ENCODE peak calls at places on chromosomes 11 and 22, in seven cellular contexts. S, N, B, W, O, Z and A are unnamed samples.

GRCh38 chr11:11157201-11157600 is 195.8 kb downstream of the CSNK2A3 start:
- DNase-seq in Z (no peak), N (no peak), B (peak; percentile 21), O (no peak), S (no peak), W (peak; percentile 17), A (no peak)

GRCh38 chr11:61739966-61740365 is 12.5 kb upstream of the MYRF start:
- DNase-seq in W (no peak), S (no peak), B (no peak), Z (no peak), O (no peak), N (no peak), A (no peak)

GRCh38 chr22:42943981-42944380 is 71.0 kb downstream of the PACSIN2 start:
- DNase-seq in B (no peak), Z (no peak), S (no peak), W (no peak), O (no peak), N (no peak), A (no peak)

GRCh38 chr22:48181168-48181955 is 1418.9 kb downstream of the TBC1D22A start:
- DNase-seq in B (no peak), O (no peak), N (no peak), S (no peak), W (no peak), Z (no peak), A (no peak)

GRCh38 chr11:8477151-8477550 is 116.9 kb downstream of the STK33 start:
- DNase-seq in O (no peak), Z (no peak), N (no peak), W (no peak), S (no peak), B (no peak), A (no peak)

GRCh38 chr11:13214276-13214865 is 63.2 kb upstream of the BMAL1 start:
- DNase-seq in O (no peak), W (no peak), B (no peak), N (no peak), S (no peak), Z (no peak), A (no peak)

GRCh38 chr11:14980854-14981253 is 8.7 kb upstream of the CALCA start:
- DNase-seq in Z (peak; percentile 28), N (no peak), W (no peak), O (no peak), S (no peak), B (no peak), A (no peak)

GRCh38 chr11:61004841-61005240 is 33.4 kb downstream of the CD6 start:
- DNase-seq in O (no peak), Z (no peak), W (no peak), S (no peak), B (no peak), N (no peak), A (no peak)

GRCh38 chr11:125079878-125080530 is 16.9 kb downstream of the SLC37A2 start:
- DNase-seq in Z (no peak), N (no peak), S (no peak), B (no peak), O (no peak), W (no peak), A (no peak)

GRCh38 chr22:30829901-30830550 is 135.4 kb downstream of the OSBP2 start:
- DNase-seq in Z (peak; percentile 99), W (no peak), O (no peak), B (no peak), N (no peak), S (no peak), A (no peak)
- H3K27ac ChIP-seq in Z (peak overlapping the region; percentile 99), W (no peak overlapping the region), O (no peak overlapping the region), B (no peak overlapping the region), N (no peak overlapping the region), S (no peak overlapping the region), A (no peak overlapping the region)

GRCh38 chr11:77558380-77558779 is 31.4 kb upstream of the AQP11 start:
- DNase-seq in S (no peak), W (no peak), Z (no peak), O (no peak), B (no peak), N (no peak), A (no peak)
- H3K36me3 ChIP-seq in S (no peaks in the 10 kb centered on the region), W (no peaks in the 10 kb centered on the region), Z (no peaks in the 10 kb centered on the region), O (no peaks in the 10 kb centered on the region), B (no peaks in the 10 kb centered on the region), N (no peaks in the 10 kb centered on the region), A (no peaks in the 10 kb centered on the region)

DNA sequence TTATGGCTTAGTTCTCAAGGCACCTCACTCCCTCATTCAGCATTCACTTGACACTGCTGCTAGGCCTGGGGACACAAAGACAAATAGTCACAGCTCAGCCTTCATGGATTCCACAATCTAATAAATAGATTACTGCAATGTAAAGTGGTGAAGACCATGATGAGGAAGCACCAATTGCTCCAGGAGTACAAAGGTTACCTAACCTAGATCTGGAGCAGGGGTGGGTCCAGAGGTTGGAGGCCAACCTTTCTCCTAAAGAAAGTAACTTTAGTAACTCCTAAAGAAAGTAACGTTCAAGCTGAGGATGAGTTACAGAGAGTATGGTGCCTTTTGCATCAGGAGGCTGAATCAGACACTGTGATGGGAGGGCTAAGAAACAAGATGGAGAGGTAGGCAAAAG is 4.1 kb downstream of the TRIM3 start:
- DNase-seq in W (no peak), O (no peak), B (no peak), S (no peak), Z (no peak), N (peak; percentile 50), A (no peak)
- H3K4me1 ChIP-seq in W (peaks cover 16% of the 10 kb centered on the region), O (peaks cover 7% of the 10 kb centered on the region), B (peaks cover 14% of the 10 kb centered on the region), S (peaks cover 12% of the 10 kb centered on the region), Z (peaks cover 14% of the 10 kb centered on the region), N (peaks cover 4% of the 10 kb centered on the region), A (peaks cover 24% of the 10 kb centered on the region)

GRCh38 chr11:33915521-33915920 is 23.6 kb upstream of the LMO2 start:
- DNase-seq in O (no peak), N (no peak), S (no peak), B (no peak), Z (no peak), W (no peak), A (no peak)

GRCh38 chr11:33910960-33911339 is 19.1 kb upstream of the LMO2 start:
- DNase-seq in W (no peak), S (no peak), Z (no peak), O (no peak), B (no peak), N (no peak), A (no peak)

GRCh38 chr11:33916736-33917135 is 24.9 kb upstream of the LMO2 start:
- DNase-seq in N (no peak), S (no peak), Z (no peak), O (no peak), B (no peak), W (no peak), A (no peak)

GRCh38 chr11:33912405-33913361 is 20.8 kb upstream of the LMO2 start:
- DNase-seq in S (no peak), N (no peak), O (no peak), Z (peak; percentile 87), B (no peak), W (no peak), A (no peak)

GRCh38 chr11:33913991-33914390 is 22.1 kb upstream of the LMO2 start:
- DNase-seq in Z (no peak), N (no peak), B (no peak), O (no peak), S (no peak), W (no peak), A (no peak)
- H3K27ac ChIP-seq in Z (no peak overlapping the region), N (no peak overlapping the region), B (no peak overlapping the region), O (no peak overlapping the region), S (no peak overlapping the region), W (no peak overlapping the region), A (no peak overlapping the region)

DNA sequence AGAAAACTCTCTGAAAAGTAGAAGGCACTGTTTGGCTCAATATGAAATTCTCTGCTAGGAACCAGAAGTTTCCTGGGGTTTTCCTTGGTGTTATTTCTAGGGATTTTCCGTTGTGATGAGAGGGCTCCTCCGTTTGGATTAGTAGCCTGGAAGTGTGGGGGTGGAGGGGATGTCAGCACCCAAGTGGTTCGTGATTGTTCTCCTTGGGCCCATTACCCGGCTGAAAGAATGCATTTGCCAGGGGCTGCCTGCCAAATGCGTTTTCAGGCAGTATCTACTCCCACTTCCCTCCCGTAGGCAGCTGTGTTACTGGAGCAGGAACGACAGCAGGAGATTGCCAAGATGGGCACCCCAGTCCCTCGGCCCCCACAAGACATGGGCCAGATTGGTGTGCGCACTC is 4.4 kb downstream of the SF3B2 start:
- DNase-seq in W (no peak), N (no peak), B (no peak), S (no peak), Z (no peak), O (no peak), A (no peak)
- H3K36me3 ChIP-seq in W (peaks cover 70% of the 10 kb centered on the region), N (peaks cover 41% of the 10 kb centered on the region), B (peaks cover 67% of the 10 kb centered on the region), S (peaks cover 71% of the 10 kb centered on the region), Z (peaks cover 49% of the 10 kb centered on the region), O (peaks cover 42% of the 10 kb centered on the region), A (peaks cover 26% of the 10 kb centered on the region)